ENCODE peak calls at places on chromosomes 13 and 19, in six cellular contexts. One of them, this sample, is unnamed.

GRCh38 chr13:99895999-99896695 is 75.4 kb downstream of the ZIC5 start:
- DNase-seq in prostate gland: no peak
- DNase-seq in activated CD4-positive, alpha-beta T cell treated with anti-CD3 and anti-CD28 coated beads for 48 hours: no peak
- DNase-seq in activated CD8-positive, alpha-beta T cell treated with anti-CD3 and anti-CD28 coated beads, Interleukin-2, amount 10 ng/mL, durations not matched to agents 7 days and 5 days: no peak
- DNase-seq in psoas muscle: no peak
- DNase-seq in mucosa of gallbladder: no peak
- DNase-seq in this sample: no peak

GRCh38 chr13:27194895-27195764 is 23.5 kb upstream of the USP12 start:
- DNase-seq in activated CD4-positive, alpha-beta T cell treated with anti-CD3 and anti-CD28 coated beads for 48 hours: no peak
- DNase-seq in mucosa of gallbladder: peak
- DNase-seq in psoas muscle: no peak
- DNase-seq in prostate gland: no peak
- DNase-seq in activated CD8-positive, alpha-beta T cell treated with anti-CD3 and anti-CD28 coated beads, Interleukin-2, amount 10 ng/mL, durations not matched to agents 7 days and 5 days: no peak
- DNase-seq in this sample: no peak

GRCh38 chr13:36086117-36086516 is 45.1 kb downstream of the DCLK1 start:
- DNase-seq in psoas muscle: no peak
- DNase-seq in activated CD4-positive, alpha-beta T cell treated with anti-CD3 and anti-CD28 coated beads for 48 hours: no peak
- DNase-seq in activated CD8-positive, alpha-beta T cell treated with anti-CD3 and anti-CD28 coated beads, Interleukin-2, amount 10 ng/mL, durations not matched to agents 7 days and 5 days: no peak
- DNase-seq in prostate gland: no peak
- DNase-seq in mucosa of gallbladder: no peak
- DNase-seq in this sample: no peak

GRCh38 chr13:58598241-58598640 is 966.7 kb downstream of the PCDH17 start:
- DNase-seq in prostate gland: no peak
- DNase-seq in activated CD4-positive, alpha-beta T cell treated with anti-CD3 and anti-CD28 coated beads for 48 hours: no peak
- DNase-seq in activated CD8-positive, alpha-beta T cell treated with anti-CD3 and anti-CD28 coated beads, Interleukin-2, amount 10 ng/mL, durations not matched to agents 7 days and 5 days: no peak
- DNase-seq in mucosa of gallbladder: no peak
- DNase-seq in psoas muscle: no peak
- DNase-seq in this sample: no peak

GRCh38 chr13:100789481-100789880 is 114.9 kb upstream of the TMTC4 start:
- DNase-seq in prostate gland: peak
- DNase-seq in psoas muscle: no peak
- DNase-seq in mucosa of gallbladder: no peak
- DNase-seq in activated CD4-positive, alpha-beta T cell treated with anti-CD3 and anti-CD28 coated beads for 48 hours: no peak
- DNase-seq in activated CD8-positive, alpha-beta T cell treated with anti-CD3 and anti-CD28 coated beads, Interleukin-2, amount 10 ng/mL, durations not matched to agents 7 days and 5 days: no peak
- DNase-seq in this sample: no peak

GRCh38 chr13:61852116-61852515 is 436.5 kb upstream of the PCDH20 start:
- DNase-seq in mucosa of gallbladder: no peak
- DNase-seq in activated CD8-positive, alpha-beta T cell treated with anti-CD3 and anti-CD28 coated beads, Interleukin-2, amount 10 ng/mL, durations not matched to agents 7 days and 5 days: no peak
- DNase-seq in psoas muscle: no peak
- DNase-seq in activated CD4-positive, alpha-beta T cell treated with anti-CD3 and anti-CD28 coated beads for 48 hours: no peak
- DNase-seq in prostate gland: no peak
- DNase-seq in this sample: no peak

GRCh38 chr13:109874921-109875454 is 88.6 kb upstream of the IRS2 start:
- DNase-seq in prostate gland: no peak
- DNase-seq in activated CD4-positive, alpha-beta T cell treated with anti-CD3 and anti-CD28 coated beads for 48 hours: no peak
- DNase-seq in psoas muscle: no peak
- DNase-seq in activated CD8-positive, alpha-beta T cell treated with anti-CD3 and anti-CD28 coated beads, Interleukin-2, amount 10 ng/mL, durations not matched to agents 7 days and 5 days: no peak
- DNase-seq in mucosa of gallbladder: no peak
- DNase-seq in this sample: no peak

GRCh38 chr13:41049480-41049879 is 11.8 kb upstream of the WBP4 start:
- DNase-seq in activated CD4-positive, alpha-beta T cell treated with anti-CD3 and anti-CD28 coated beads for 48 hours: no peak
- DNase-seq in prostate gland: no peak
- DNase-seq in mucosa of gallbladder: no peak
- DNase-seq in activated CD8-positive, alpha-beta T cell treated with anti-CD3 and anti-CD28 coated beads, Interleukin-2, amount 10 ng/mL, durations not matched to agents 7 days and 5 days: no peak
- DNase-seq in psoas muscle: no peak
- DNase-seq in this sample: no peak

GRCh38 chr19:34370117-34370516 is 5.1 kb downstream of the GPI start:
- DNase-seq in activated CD8-positive, alpha-beta T cell treated with anti-CD3 and anti-CD28 coated beads, Interleukin-2, amount 10 ng/mL, durations not matched to agents 7 days and 5 days: no peak
- DNase-seq in psoas muscle: no peak
- DNase-seq in activated CD4-positive, alpha-beta T cell treated with anti-CD3 and anti-CD28 coated beads for 48 hours: no peak
- DNase-seq in mucosa of gallbladder: peak
- DNase-seq in prostate gland: no peak
- DNase-seq in this sample: no peak

GRCh38 chr19:45934551-45935230 is 20.1 kb upstream of the NANOS2 start:
- DNase-seq in psoas muscle: peak
- DNase-seq in activated CD4-positive, alpha-beta T cell treated with anti-CD3 and anti-CD28 coated beads for 48 hours: no peak
- DNase-seq in mucosa of gallbladder: no peak
- DNase-seq in activated CD8-positive, alpha-beta T cell treated with anti-CD3 and anti-CD28 coated beads, Interleukin-2, amount 10 ng/mL, durations not matched to agents 7 days and 5 days: no peak
- DNase-seq in prostate gland: no peak
- DNase-seq in this sample: no peak

GRCh38 chr13:99399623-99399974 is 92.4 kb upstream of the GPR183 start:
- DNase-seq in psoas muscle: no peak
- DNase-seq in prostate gland: no peak
- DNase-seq in mucosa of gallbladder: no peak
- DNase-seq in activated CD4-positive, alpha-beta T cell treated with anti-CD3 and anti-CD28 coated beads for 48 hours: no peak
- DNase-seq in activated CD8-positive, alpha-beta T cell treated with anti-CD3 and anti-CD28 coated beads, Interleukin-2, amount 10 ng/mL, durations not matched to agents 7 days and 5 days: no peak
- DNase-seq in this sample: no peak

GRCh38 chr19:6532244-6532999 is 1.6 kb downstream of the TNFSF9 start:
- DNase-seq in mucosa of gallbladder: no peak
- DNase-seq in prostate gland: no peak
- DNase-seq in activated CD4-positive, alpha-beta T cell treated with anti-CD3 and anti-CD28 coated beads for 48 hours: peak
- DNase-seq in psoas muscle: no peak
- DNase-seq in activated CD8-positive, alpha-beta T cell treated with anti-CD3 and anti-CD28 coated beads, Interleukin-2, amount 10 ng/mL, durations not matched to agents 7 days and 5 days: peak
- DNase-seq in this sample: no peak

GRCh38 chr13:36377822-36378480 is 31.8 kb upstream of the SPART start:
- DNase-seq in psoas muscle: no peak
- DNase-seq in activated CD8-positive, alpha-beta T cell treated with anti-CD3 and anti-CD28 coated beads, Interleukin-2, amount 10 ng/mL, durations not matched to agents 7 days and 5 days: no peak
- DNase-seq in prostate gland: no peak
- DNase-seq in activated CD4-positive, alpha-beta T cell treated with anti-CD3 and anti-CD28 coated beads for 48 hours: no peak
- DNase-seq in mucosa of gallbladder: no peak
- DNase-seq in this sample: no peak

GRCh38 chr19:51311388-51312257 is at the start of gene IGLON5:
- DNase-seq in prostate gland: no peak
- DNase-seq in psoas muscle: no peak
- DNase-seq in mucosa of gallbladder: no peak
- DNase-seq in activated CD8-positive, alpha-beta T cell treated with anti-CD3 and anti-CD28 coated beads, Interleukin-2, amount 10 ng/mL, durations not matched to agents 7 days and 5 days: no peak
- DNase-seq in activated CD4-positive, alpha-beta T cell treated with anti-CD3 and anti-CD28 coated beads for 48 hours: no peak
- DNase-seq in this sample: no peak

GRCh38 chr13:29266743-29267142 is 328.7 kb downstream of the SLC7A1 start:
- DNase-seq in activated CD8-positive, alpha-beta T cell treated with anti-CD3 and anti-CD28 coated beads, Interleukin-2, amount 10 ng/mL, durations not matched to agents 7 days and 5 days: no peak
- DNase-seq in mucosa of gallbladder: no peak
- DNase-seq in prostate gland: no peak
- DNase-seq in activated CD4-positive, alpha-beta T cell treated with anti-CD3 and anti-CD28 coated beads for 48 hours: no peak
- DNase-seq in psoas muscle: no peak
- DNase-seq in this sample: no peak

GRCh38 chr13:62293081-62293480 is 877.4 kb upstream of the PCDH20 start:
- DNase-seq in psoas muscle: no peak
- DNase-seq in activated CD8-positive, alpha-beta T cell treated with anti-CD3 and anti-CD28 coated beads, Interleukin-2, amount 10 ng/mL, durations not matched to agents 7 days and 5 days: no peak
- DNase-seq in activated CD4-positive, alpha-beta T cell treated with anti-CD3 and anti-CD28 coated beads for 48 hours: no peak
- DNase-seq in prostate gland: no peak
- DNase-seq in mucosa of gallbladder: no peak
- DNase-seq in this sample: no peak